ENCODE peak calls at places on chromosomes 16 and 17, in four cellular contexts. X, G, L and Y are unnamed samples.

GRCh38 chr17:76793775-76794174 is 55.9 kb downstream of the MFSD11 start:
- DNase-seq in L (no peak), G (no peak), X (no peak), Y (no peak)

GRCh38 chr16:84044108-84044488 is 1.5 kb upstream of the SLC38A8 start:
- DNase-seq in G (no peak), X (no peak), L (no peak), Y (no peak)

GRCh38 chr17:1639549-1639948 is 6.0 kb downstream of the SCARF1 start:
- DNase-seq in G (no peak), L (no peak), X (no peak), Y (no peak)

GRCh38 chr16:58266336-58266735 is 28.5 kb downstream of the PRSS54 start:
- DNase-seq in G (no peak), X (no peak), L (no peak), Y (no peak)

GRCh38 chr17:6502871-6503509 is 53.4 kb downstream of the PITPNM3 start:
- DNase-seq in G (no peak), X (no peak), L (no peak), Y (no peak)

GRCh38 chr17:58764373-58764772 is 8.7 kb downstream of the PPM1E start:
- DNase-seq in X (no peak), L (no peak), G (no peak), Y (no peak)

GRCh38 chr17:28199728-28200127 is 119.3 kb upstream of the TMEM97 start:
- DNase-seq in G (no peak), X (no peak), L (no peak), Y (no peak)

GRCh38 chr17:47243737-47244598 is 9.7 kb upstream of the ITGB3 start:
- DNase-seq in X (no peak), G (no peak), L (no peak), Y (no peak)

GRCh38 chr16:85369741-85370528 is 243.2 kb upstream of the GSE1 start:
- DNase-seq in G (peak), L (peak), X (no peak), Y (peak)

GRCh38 chr17:8965394-8966168 is at the start of gene PIK3R5:
- DNase-seq in X (no peak), G (peak), L (peak), Y (peak)

GRCh38 chr16:55340445-55340844 is 16.4 kb downstream of the IRX6 start:
- DNase-seq in L (no peak), G (no peak), X (no peak), Y (no peak)

GRCh38 chr16:19644877-19645276 is 73.2 kb downstream of the KNOP1 start:
- DNase-seq in L (no peak), G (no peak), X (no peak), Y (peak)

GRCh38 chr17:43825567-43825966 is 7.4 kb downstream of the MPP3 start:
- DNase-seq in L (no peak), X (no peak), G (no peak), Y (no peak)

GRCh38 chr16:88315543-88316105 is 67.1 kb upstream of the ZNF469 start:
- DNase-seq in G (no peak), L (no peak), X (no peak), Y (peak)

GRCh38 chr16:4123617-4124300 is 7.5 kb upstream of the ADCY9 start:
- DNase-seq in G (no peak), X (no peak), L (no peak), Y (no peak)

GRCh38 chr16:70750893-70751467 is 50.0 kb downstream of the VAC14 start:
- DNase-seq in X (no peak), L (peak), G (no peak), Y (peak)

GRCh38 chr16:70747703-70748631 is 53.0 kb downstream of the VAC14 start:
- DNase-seq in L (no peak), X (no peak), G (no peak), Y (no peak)

GRCh38 chr16:70746708-70747424 is 54.1 kb downstream of the VAC14 start:
- DNase-seq in L (no peak), G (no peak), X (no peak), Y (peak)

GRCh38 chr16:70749681-70750601 is 51.0 kb downstream of the VAC14 start:
- DNase-seq in G (no peak), L (no peak), X (no peak), Y (no peak)

DNA sequence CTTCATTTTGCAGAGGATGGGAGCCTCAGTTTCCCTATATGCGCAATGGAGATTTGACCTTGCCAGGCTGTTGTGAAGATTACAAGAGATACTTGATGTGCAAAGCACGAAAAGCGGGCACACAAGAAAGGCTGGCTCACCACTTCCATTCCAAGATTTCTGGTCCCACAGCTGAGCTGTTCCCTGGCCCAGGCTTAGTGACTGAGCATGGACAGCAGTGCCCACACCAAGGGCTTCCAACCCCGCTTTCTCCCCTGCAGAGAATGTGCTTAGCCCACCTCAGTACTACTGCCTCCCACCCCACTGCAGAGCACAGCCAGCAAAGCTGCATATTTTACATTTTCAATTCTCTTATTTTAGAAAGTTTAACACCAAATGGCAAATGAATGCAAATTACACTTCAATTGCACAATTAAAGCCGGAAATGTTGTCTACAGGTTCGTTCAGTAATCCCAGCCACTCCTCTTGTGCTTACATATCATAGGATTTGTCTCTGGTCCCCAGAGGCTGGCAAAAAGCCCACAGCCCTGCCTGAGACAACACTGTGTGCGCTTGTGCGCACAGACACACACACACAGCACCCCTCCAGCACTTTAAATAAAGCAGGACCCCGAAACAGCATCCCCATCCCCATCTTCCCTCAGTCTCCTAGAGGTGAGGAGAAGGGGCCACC is 51.8 kb downstream of the VAC14 start:
- DNase-seq in X (no peak), L (no peak), G (no peak), Y (no peak)
- TF ChIP-seq POLR2A in X (no peak), L (no peak), G (no peak), Y (no peak)

GRCh38 chr16:30187556-30187865 is 4.1 kb downstream of the CORO1A start:
- DNase-seq in L (no peak), G (no peak), X (no peak), Y (no peak)
- TF ChIP-seq POLR2A in L (no peak), G (no peak), X (no peak), Y (no peak)

DNA sequence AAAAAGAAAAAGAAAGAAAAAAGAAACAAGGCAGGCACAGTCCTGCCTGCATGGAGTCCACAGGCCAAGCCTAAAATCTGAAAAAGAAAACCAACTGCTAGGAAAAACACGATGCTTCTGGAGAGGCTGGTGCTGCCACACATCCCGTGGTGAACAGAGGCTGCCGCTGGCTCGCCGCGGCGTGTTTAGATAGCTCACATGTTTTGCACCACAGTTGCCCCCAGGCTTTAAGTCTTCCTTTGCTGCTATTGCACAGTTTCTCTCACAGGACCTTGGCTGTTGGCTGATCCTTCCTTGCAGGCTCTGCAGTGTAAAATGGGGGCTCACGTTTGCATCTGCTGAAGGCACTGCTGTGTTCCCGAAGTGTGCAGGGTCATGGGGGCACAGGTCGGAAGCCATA is 8.6 kb downstream of the SLC6A4 start:
- DNase-seq in X (no peak), L (no peak), G (no peak), Y (no peak)
- TF ChIP-seq POLR2A in X (no peak), L (no peak), G (no peak), Y (no peak)

DNA sequence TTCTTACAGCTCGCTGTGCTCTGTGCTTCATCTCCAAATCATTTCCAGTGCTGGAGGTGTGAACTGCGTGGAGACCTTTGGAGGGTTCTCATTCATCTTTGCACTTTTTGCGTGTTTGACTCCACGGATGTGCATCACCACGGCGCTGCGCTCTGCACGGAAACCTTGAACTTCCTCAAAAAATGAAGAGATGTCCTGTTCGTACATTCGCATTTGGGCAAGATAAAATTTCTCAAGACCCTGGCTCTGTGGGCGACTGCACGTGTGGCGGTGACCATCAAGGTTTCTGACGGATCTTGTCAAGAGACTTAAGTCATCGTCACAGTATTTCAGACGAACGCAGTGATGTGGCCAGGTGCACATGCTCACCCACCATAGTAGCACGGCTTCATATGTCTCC is 10.3 kb upstream of the PVALEF start:
- DNase-seq in L (no peak), G (no peak), X (no peak), Y (no peak)
- TF ChIP-seq POLR2A in L (no peak), G (no peak), X (no peak), Y (no peak)

GRCh38 chr16:29962344-29962994 is 590 bp downstream of the TMEM219 start:
- DNase-seq in L (peak), X (no peak), G (no peak), Y (no peak)
- TF ChIP-seq POLR2A in L (no peak), X (no peak), G (no peak), Y (no peak)

GRCh38 chr17:82007228-82007494 is 15.5 kb downstream of the CENPX start:
- DNase-seq in L (no peak), G (no peak), X (no peak), Y (no peak)
- TF ChIP-seq POLR2A in L (no peak), G (no peak), X (no peak), Y (no peak)

GRCh38 chr17:40287494-40288369 is at the start of gene CDC6:
- DNase-seq in L (peak), X (peak), G (peak), Y (peak)
- TF ChIP-seq POLR2A in L (peak), X (peak), G (peak), Y (no peak)